ENCODE peak calls at places on chromosomes 4 and X, in four cellular contexts. One of them, this sample, is unnamed.

GRCh38 chr4:185657191-185657590 is 121.9 kb upstream of the PDLIM3 start:
- DNase-seq in fibroblast of lung: no peak
- DNase-seq in IMR-90: no peak
- DNase-seq in WTC11: no peak
- DNase-seq in this sample: no peak

GRCh38 chrX:125940985-125941384 is 225.1 kb downstream of the DCAF12L2 start:
- DNase-seq in fibroblast of lung: no peak
- DNase-seq in IMR-90: no peak
- DNase-seq in WTC11: no peak
- DNase-seq in this sample: no peak

GRCh38 chr4:48093949-48094550 is 40.0 kb downstream of the TXK start:
- DNase-seq in fibroblast of lung: no peak
- DNase-seq in IMR-90: peak
- DNase-seq in WTC11: no peak
- DNase-seq in this sample: peak

GRCh38 chr4:138200236-138200590 is 41.9 kb downstream of the SLC7A11 start:
- DNase-seq in fibroblast of lung: no peak
- DNase-seq in IMR-90: no peak
- DNase-seq in WTC11: no peak
- DNase-seq in this sample: no peak

GRCh38 chr4:10108818-10109783 is 7.5 kb downstream of the WDR1 start:
- DNase-seq in fibroblast of lung: no peak
- DNase-seq in IMR-90: peak
- DNase-seq in WTC11: no peak
- DNase-seq in this sample: peak

GRCh38 chr4:170672571-170672970 is 582.8 kb upstream of the AADAT start:
- DNase-seq in fibroblast of lung: no peak
- DNase-seq in IMR-90: peak
- DNase-seq in WTC11: no peak
- DNase-seq in this sample: peak

GRCh38 chr4:82782626-82783025 is 16.0 kb downstream of the SCD5 start:
- DNase-seq in fibroblast of lung: no peak
- DNase-seq in IMR-90: no peak
- DNase-seq in WTC11: no peak
- DNase-seq in this sample: no peak

GRCh38 chr4:87018751-87019150 is 83.9 kb downstream of the AFF1 start:
- DNase-seq in fibroblast of lung: no peak
- DNase-seq in IMR-90: no peak
- DNase-seq in WTC11: no peak
- DNase-seq in this sample: no peak

GRCh38 chr4:120922390-120923200 is at the start of gene PRDM5:
- DNase-seq in fibroblast of lung: peak
- DNase-seq in IMR-90: peak
- DNase-seq in WTC11: peak
- DNase-seq in this sample: peak

GRCh38 chr4:150867148-150867547 is 147.9 kb downstream of the LRBA start:
- DNase-seq in fibroblast of lung: peak
- DNase-seq in IMR-90: peak
- DNase-seq in WTC11: no peak
- DNase-seq in this sample: peak

GRCh38 chr4:163195247-163195765 is 28.6 kb upstream of the NAF1 start:
- DNase-seq in fibroblast of lung: no peak
- DNase-seq in IMR-90: no peak
- DNase-seq in WTC11: no peak
- DNase-seq in this sample: no peak

GRCh38 chr4:163196904-163197505 is 30.3 kb upstream of the NAF1 start:
- DNase-seq in fibroblast of lung: no peak
- DNase-seq in IMR-90: no peak
- DNase-seq in WTC11: no peak
- DNase-seq in this sample: no peak

GRCh38 chr4:163193717-163194116 is 27.0 kb upstream of the NAF1 start:
- DNase-seq in fibroblast of lung: no peak
- DNase-seq in IMR-90: no peak
- DNase-seq in WTC11: no peak
- DNase-seq in this sample: no peak

GRCh38 chr4:163194593-163194992 is 27.9 kb upstream of the NAF1 start:
- DNase-seq in fibroblast of lung: no peak
- DNase-seq in IMR-90: no peak
- DNase-seq in WTC11: no peak
- DNase-seq in this sample: no peak

GRCh38 chr4:163191999-163192398 is 25.3 kb upstream of the NAF1 start:
- DNase-seq in fibroblast of lung: no peak
- DNase-seq in IMR-90: peak
- DNase-seq in WTC11: no peak
- DNase-seq in this sample: no peak
- TF ChIP-seq CTCF in fibroblast of lung: peak
- TF ChIP-seq CTCF in IMR-90: peak
- TF ChIP-seq CTCF in WTC11: peak
- TF ChIP-seq CTCF in this sample: no peak

GRCh38 chr4:92455329-92455839 is 151.6 kb downstream of the GRID2 start:
- DNase-seq in fibroblast of lung: no peak
- DNase-seq in IMR-90: no peak
- DNase-seq in WTC11: no peak
- DNase-seq in this sample: no peak
- TF ChIP-seq CTCF in fibroblast of lung: no peak
- TF ChIP-seq CTCF in IMR-90: no peak
- TF ChIP-seq CTCF in WTC11: no peak
- TF ChIP-seq CTCF in this sample: no peak

GRCh38 chr4:125315571-125316390 is 1.0 kb downstream of the FAT4 start:
- DNase-seq in fibroblast of lung: peak
- DNase-seq in IMR-90: peak
- DNase-seq in WTC11: peak
- DNase-seq in this sample: peak

GRCh38 chr4:125313989-125314602 is 659 bp upstream of the FAT4 start:
- DNase-seq in fibroblast of lung: no peak
- DNase-seq in IMR-90: peak
- DNase-seq in WTC11: no peak
- DNase-seq in this sample: no peak

GRCh38 chr4:125313497-125313896 is 1.3 kb upstream of the FAT4 start:
- DNase-seq in fibroblast of lung: peak
- DNase-seq in IMR-90: peak
- DNase-seq in WTC11: peak
- DNase-seq in this sample: peak

GRCh38 chr4:125316391-125316780 is 1.6 kb downstream of the FAT4 start:
- DNase-seq in fibroblast of lung: no peak
- DNase-seq in IMR-90: no peak
- DNase-seq in WTC11: peak
- DNase-seq in this sample: peak

GRCh38 chr4:125314676-125315570 is at the start of gene FAT4:
- DNase-seq in fibroblast of lung: peak
- DNase-seq in IMR-90: peak
- DNase-seq in WTC11: peak
- DNase-seq in this sample: peak
- TF ChIP-seq CTCF in fibroblast of lung: no peak
- TF ChIP-seq CTCF in IMR-90: no peak
- TF ChIP-seq CTCF in WTC11: no peak
- TF ChIP-seq CTCF in this sample: no peak

GRCh38 chr4:38318737-38319455 is 345.1 kb upstream of the KLF3 start:
- DNase-seq in fibroblast of lung: peak
- DNase-seq in IMR-90: peak
- DNase-seq in WTC11: peak
- DNase-seq in this sample: peak

GRCh38 chr4:38322709-38323108 is 341.3 kb upstream of the KLF3 start:
- DNase-seq in fibroblast of lung: peak
- DNase-seq in IMR-90: peak
- DNase-seq in WTC11: no peak
- DNase-seq in this sample: peak

GRCh38 chr4:38320833-38321232 is 343.2 kb upstream of the KLF3 start:
- DNase-seq in fibroblast of lung: no peak
- DNase-seq in IMR-90: no peak
- DNase-seq in WTC11: no peak
- DNase-seq in this sample: no peak

GRCh38 chr4:38319456-38320348 is 344.3 kb upstream of the KLF3 start:
- DNase-seq in fibroblast of lung: peak
- DNase-seq in IMR-90: peak
- DNase-seq in WTC11: peak
- DNase-seq in this sample: peak

GRCh38 chr4:38320349-38320707 is 343.7 kb upstream of the KLF3 start:
- DNase-seq in fibroblast of lung: no peak
- DNase-seq in IMR-90: no peak
- DNase-seq in WTC11: no peak
- DNase-seq in this sample: no peak
- TF ChIP-seq CTCF in fibroblast of lung: no peak
- TF ChIP-seq CTCF in IMR-90: no peak
- TF ChIP-seq CTCF in WTC11: no peak
- TF ChIP-seq CTCF in this sample: no peak

DNA sequence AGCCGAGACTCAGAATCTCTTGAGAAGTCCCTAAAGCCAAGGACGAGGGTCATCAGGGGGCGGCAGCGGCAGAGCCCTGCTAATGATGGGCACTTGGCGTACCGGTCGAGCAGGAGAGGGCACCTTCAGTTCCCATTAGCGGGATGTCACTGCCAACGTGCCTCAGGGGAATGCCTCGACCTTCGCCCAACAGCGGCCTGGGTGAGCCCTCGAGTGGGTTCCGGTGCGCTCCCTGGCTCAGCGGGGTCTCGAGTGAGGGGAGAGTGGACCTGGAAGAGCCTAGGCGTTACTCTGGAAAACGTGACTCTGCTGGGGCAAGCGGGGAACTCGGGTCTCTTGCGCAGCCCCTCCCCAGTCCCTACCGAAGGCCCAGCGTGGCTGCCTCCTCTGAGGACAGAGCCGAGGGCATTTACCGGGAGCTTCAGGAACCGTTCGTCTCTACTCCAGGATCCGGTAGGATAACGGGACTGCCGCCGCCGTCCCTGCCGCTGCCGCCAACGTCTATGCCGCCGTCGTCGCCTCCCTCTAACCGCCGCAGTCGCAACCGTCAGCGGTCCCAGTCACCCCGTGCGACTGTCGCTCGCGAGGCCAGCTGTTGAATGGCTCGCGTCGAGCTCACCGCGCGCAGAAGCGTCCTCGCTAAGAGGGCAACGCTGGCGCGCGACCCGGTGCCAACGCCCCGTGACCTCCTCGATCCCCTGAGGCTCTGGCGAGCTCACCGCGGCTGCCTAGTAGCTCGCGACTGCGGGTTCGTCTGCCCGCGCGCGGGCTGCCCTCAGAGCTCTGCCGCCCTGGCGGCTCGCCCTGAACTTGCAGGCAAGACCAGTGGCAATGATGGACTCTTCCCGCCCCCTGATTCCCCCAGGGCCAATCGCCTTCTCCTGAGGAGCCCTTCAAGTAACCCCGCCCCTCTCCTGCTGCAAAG is 37.1 kb downstream of the PGRMC1 start:
- DNase-seq in fibroblast of lung: peak
- DNase-seq in IMR-90: peak
- DNase-seq in WTC11: peak
- DNase-seq in this sample: peak
- TF ChIP-seq CTCF in fibroblast of lung: no peak
- TF ChIP-seq CTCF in IMR-90: peak
- TF ChIP-seq CTCF in WTC11: no peak
- TF ChIP-seq CTCF in this sample: no peak

DNA sequence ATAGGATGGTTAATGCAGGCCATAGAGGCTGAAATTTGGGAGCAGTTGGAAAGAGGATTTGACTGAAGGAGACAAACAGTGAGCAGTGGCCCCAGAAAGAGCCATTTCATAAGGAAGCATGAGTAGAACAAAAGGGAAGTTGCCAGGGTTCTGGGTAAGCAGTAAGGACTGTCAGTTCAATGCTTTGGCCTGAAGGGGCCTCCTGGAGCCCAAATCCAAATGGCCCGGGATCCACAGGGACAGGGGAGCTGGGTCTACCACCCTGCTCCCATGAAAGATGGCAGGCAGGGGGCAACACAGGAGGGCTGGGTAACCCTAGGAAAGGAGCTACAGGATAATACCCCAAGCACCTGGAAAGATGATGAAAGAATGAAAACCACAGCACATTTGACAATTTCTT is 4.1 kb upstream of the INTS6L start:
- DNase-seq in fibroblast of lung: no peak
- DNase-seq in IMR-90: no peak
- DNase-seq in WTC11: peak
- DNase-seq in this sample: no peak
- TF ChIP-seq CTCF in fibroblast of lung: no peak
- TF ChIP-seq CTCF in IMR-90: no peak
- TF ChIP-seq CTCF in WTC11: no peak
- TF ChIP-seq CTCF in this sample: no peak

This sample was measured in RWPE1.